ENCODE peak calls at places on chromosome 13, in four cellular contexts. A is uterus, Q is fibroblast of pulmonary artery, M is endothelial cell. L is an unnamed sample.

GRCh38 chr13:103187621-103188020 is 121.4 kb upstream of the SLC10A2 start:
- DNase-seq in A (no peak), Q (no peak), M (no peak), L (no peak)

GRCh38 chr13:39281539-39282150 is 243.4 kb downstream of the NHLRC3 start:
- DNase-seq in A (no peak), Q (peak), M (no peak), L (no peak)

GRCh38 chr13:109764474-109765292 is 21.7 kb downstream of the IRS2 start:
- DNase-seq in A (no peak), Q (no peak), M (no peak), L (peak)

GRCh38 chr13:45353895-45354294 is 12.9 kb upstream of the TPT1 start:
- DNase-seq in A (no peak), Q (no peak), M (no peak), L (no peak)

GRCh38 chr13:38979891-38980627 is 10.6 kb downstream of the STOML3 start:
- DNase-seq in A (peak), Q (peak), M (no peak), L (no peak)

GRCh38 chr13:23608704-23609413 is 38.6 kb downstream of the TNFRSF19 start:
- DNase-seq in A (peak), Q (no peak), M (peak), L (no peak)

GRCh38 chr13:69458013-69458412 is 649.6 kb upstream of the ATXN8OS start:
- DNase-seq in A (no peak), Q (no peak), M (no peak), L (no peak)

GRCh38 chr13:99018418-99019180 is 40.7 kb upstream of the DOCK9 start:
- DNase-seq in A (no peak), Q (peak), M (no peak), L (no peak)

GRCh38 chr13:109785141-109785891 is 1.1 kb downstream of the IRS2 start:
- DNase-seq in A (peak), Q (peak), M (peak), L (peak)

GRCh38 chr13:103961129-103961528 is 894.9 kb upstream of the SLC10A2 start:
- DNase-seq in A (no peak), Q (no peak), M (no peak), L (no peak)

GRCh38 chr13:86006317-86006716 is 207.1 kb upstream of the SLITRK6 start:
- DNase-seq in A (no peak), Q (no peak), M (no peak), L (no peak)

GRCh38 chr13:109672545-109672944 is 113.8 kb downstream of the IRS2 start:
- DNase-seq in A (no peak), Q (no peak), M (no peak), L (no peak)

GRCh38 chr13:35693142-35693784 is 216.8 kb upstream of the MAB21L1 start:
- DNase-seq in A (no peak), Q (no peak), M (no peak), L (no peak)

GRCh38 chr13:72839831-72840426 is 58.0 kb downstream of the PIBF1 start:
- DNase-seq in A (no peak), Q (peak), M (peak), L (peak)

GRCh38 chr13:50905256-50905655 is 4.3 kb upstream of the RNASEH2B start:
- DNase-seq in A (no peak), Q (no peak), M (no peak), L (no peak)

GRCh38 chr13:48235100-48235813 is 2.3 kb downstream of the ITM2B start:
- DNase-seq in A (no peak), Q (peak), M (peak), L (no peak)

GRCh38 chr13:46297338-46297737 is 85.6 kb downstream of the LRRC63 start:
- DNase-seq in A (no peak), Q (peak), M (no peak), L (no peak)

GRCh38 chr13:79462895-79463294 is 18.1 kb upstream of the NDFIP2 start:
- DNase-seq in A (no peak), Q (no peak), M (no peak), L (no peak)

GRCh38 chr13:100269837-100270236 is 180.9 kb downstream of the PCCA start:
- DNase-seq in A (peak), Q (peak), M (peak), L (no peak)

GRCh38 chr13:22447132-22447886 is 733.5 kb upstream of the SGCG start:
- DNase-seq in A (no peak), Q (no peak), M (no peak), L (no peak)

GRCh38 chr13:30376426-30377311 is 45.6 kb upstream of the UBE2L5 start:
- DNase-seq in A (no peak), Q (no peak), M (no peak), L (peak)

GRCh38 chr13:75294110-75294509 is 187.9 kb downstream of the TBC1D4 start:
- DNase-seq in A (no peak), Q (no peak), M (no peak), L (no peak)

GRCh38 chr13:59413121-59413520 is 750.6 kb downstream of the DIAPH3 start:
- DNase-seq in A (no peak), Q (no peak), M (no peak), L (no peak)

GRCh38 chr13:31207630-31208549 is 8.1 kb downstream of the B3GLCT start:
- DNase-seq in A (peak), Q (peak), M (no peak), L (no peak)

GRCh38 chr13:30334663-30335386 is 27.5 kb upstream of the KATNAL1 start:
- DNase-seq in A (no peak), Q (peak), M (peak), L (peak)

GRCh38 chr13:88919970-88920628 is 1248.9 kb downstream of the SLITRK5 start:
- DNase-seq in A (no peak), Q (no peak), M (no peak), L (peak)

GRCh38 chr13:51066091-51066831 is 44.8 kb downstream of the C13orf42 start:
- DNase-seq in A (no peak), Q (no peak), M (no peak), L (peak)

GRCh38 chr13:25902946-25903345 is 148.9 kb downstream of the SHISA2 start:
- DNase-seq in A (no peak), Q (no peak), M (no peak), L (peak)

GRCh38 chr13:104900186-104900817 is 1635.2 kb downstream of the EFNB2 start:
- DNase-seq in A (no peak), Q (peak), M (no peak), L (no peak)

GRCh38 chr13:114099191-114099590 is 33.2 kb downstream of the RASA3 start:
- DNase-seq in A (peak), Q (peak), M (no peak), L (no peak)

GRCh38 chr13:104132849-104133248 is 1066.6 kb upstream of the SLC10A2 start:
- DNase-seq in A (no peak), Q (no peak), M (no peak), L (no peak)

GRCh38 chr13:38636106-38636505 is 50.8 kb upstream of the FREM2 start:
- DNase-seq in A (no peak), Q (no peak), M (no peak), L (no peak)

GRCh38 chr13:83182845-83183244 is 699.4 kb downstream of the SLITRK1 start:
- DNase-seq in A (no peak), Q (no peak), M (no peak), L (no peak)

GRCh38 chr13:64130600-64130999 is 2715.0 kb upstream of the PCDH20 start:
- DNase-seq in A (no peak), Q (peak), M (no peak), L (no peak)

GRCh38 chr13:46119883-46120614 is 15.2 kb upstream of the CPB2 start:
- DNase-seq in A (peak), Q (peak), M (no peak), L (no peak)

GRCh38 chr13:105991622-105992254 is 543.7 kb downstream of the EFNB2 start:
- DNase-seq in A (no peak), Q (peak), M (no peak), L (no peak)

GRCh38 chr13:77674802-77675201 is 22.7 kb upstream of the SLAIN1 start:
- DNase-seq in A (no peak), Q (no peak), M (no peak), L (no peak)

GRCh38 chr13:95209109-95209508 is 92.1 kb downstream of the ABCC4 start:
- DNase-seq in A (no peak), Q (no peak), M (no peak), L (no peak)
- TF ChIP-seq CTCF in A (no peak), Q (no peak), M (no peak), L (no peak)

DNA sequence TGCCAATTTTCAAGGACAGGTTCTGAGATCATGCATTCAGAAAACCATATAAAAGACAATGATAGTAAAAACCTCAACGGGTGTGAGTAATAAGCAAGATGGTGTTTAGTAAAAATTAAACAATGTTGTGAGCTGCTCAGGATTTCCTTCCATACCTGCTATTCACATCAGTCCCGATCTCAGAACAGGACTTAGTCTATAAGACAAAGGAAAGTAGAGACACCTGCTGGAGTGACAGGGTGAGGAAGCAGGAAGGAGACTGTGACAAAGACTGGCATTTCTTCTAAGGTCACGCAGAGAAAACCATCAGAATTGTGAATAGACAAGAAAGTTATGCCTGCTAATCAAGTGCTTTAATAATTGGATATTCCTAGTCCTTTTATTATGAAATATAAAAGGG is 648.0 kb downstream of the DACH1 start:
- DNase-seq in A (no peak), Q (no peak), M (peak), L (no peak)
- TF ChIP-seq CTCF in A (no peak), Q (no peak), M (no peak), L (no peak)

DNA sequence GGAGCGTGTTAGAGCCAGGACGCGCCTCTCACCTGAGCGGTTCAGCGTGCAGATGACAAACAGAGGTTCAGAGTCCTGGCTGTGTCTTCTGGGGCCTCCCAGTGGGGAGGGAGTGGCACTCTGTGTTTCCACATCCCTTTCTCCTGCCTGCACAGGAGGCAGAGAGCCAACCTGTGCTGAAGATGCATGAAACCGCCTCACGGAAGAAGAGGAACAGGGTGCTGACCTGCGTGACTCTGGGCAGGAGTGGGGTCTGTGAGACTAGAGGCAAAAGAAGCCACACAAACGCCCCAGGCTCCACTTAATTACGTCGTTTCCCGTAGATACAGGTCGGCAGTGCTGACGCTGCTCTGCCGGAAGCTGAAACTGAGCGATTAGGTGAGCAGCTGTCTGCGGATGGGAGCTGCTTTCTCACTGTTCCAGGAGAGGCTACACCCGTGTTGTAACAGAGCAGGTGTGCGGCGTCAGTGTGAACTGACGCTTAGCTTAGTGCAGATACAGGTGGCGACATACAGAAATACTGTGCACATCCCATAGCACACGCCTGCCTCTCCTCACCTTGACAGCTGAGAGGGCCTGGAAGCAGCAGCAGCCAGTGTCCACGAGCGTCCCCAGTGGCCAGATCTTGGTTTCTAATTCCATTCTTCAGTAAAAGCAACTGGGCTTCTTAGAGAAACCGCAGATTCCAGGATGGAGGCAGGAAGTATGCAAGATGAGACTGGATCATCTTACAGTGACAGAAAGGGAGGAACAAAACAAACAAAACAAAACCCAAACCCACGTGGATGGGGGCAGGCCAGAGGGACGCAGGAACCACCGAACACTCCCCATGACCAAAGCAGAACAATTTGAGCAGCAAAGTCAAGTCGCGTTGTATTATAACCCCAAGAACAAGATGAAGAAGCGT is 37.7 kb upstream of the MCF2L start:
- DNase-seq in A (no peak), Q (peak), M (peak), L (no peak)
- TF ChIP-seq CTCF in A (peak), Q (peak), M (no peak), L (no peak)

GRCh38 chr13:41590122-41590521 is 132.8 kb downstream of the RGCC start:
- DNase-seq in A (no peak), Q (no peak), M (no peak), L (no peak)

GRCh38 chr13:41589434-41589833 is 132.1 kb downstream of the RGCC start:
- DNase-seq in A (no peak), Q (no peak), M (no peak), L (no peak)

GRCh38 chr13:41588899-41589298 is 131.5 kb downstream of the RGCC start:
- DNase-seq in A (no peak), Q (peak), M (no peak), L (peak)

GRCh38 chr13:41590643-41591042 is 133.3 kb downstream of the RGCC start:
- DNase-seq in A (no peak), Q (no peak), M (no peak), L (no peak)

DNA sequence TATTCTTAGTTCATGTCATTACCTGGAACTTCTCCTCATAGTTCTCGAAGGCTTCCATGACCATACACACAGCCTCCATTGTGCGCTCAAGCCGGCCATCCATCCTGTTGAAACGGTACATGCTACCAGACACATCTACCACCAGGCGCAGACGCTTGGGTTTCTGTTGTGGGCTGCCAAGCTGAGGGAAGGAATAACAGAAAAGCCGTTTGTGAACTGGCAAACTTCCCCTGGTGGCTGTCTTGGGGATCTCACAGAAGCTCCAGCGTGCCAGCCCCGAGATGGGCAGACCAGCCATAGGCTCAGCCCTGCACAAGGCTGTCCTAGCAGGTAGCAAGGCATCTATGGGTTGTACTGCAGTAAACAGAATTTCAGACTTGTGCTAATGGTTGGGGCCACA is 130.1 kb downstream of the RGCC start:
- DNase-seq in A (no peak), Q (no peak), M (peak), L (peak)
- TF ChIP-seq CTCF in A (no peak), Q (no peak), M (peak), L (peak)

GRCh38 chr13:110923086-110923485 is 8.2 kb upstream of the ANKRD10 start:
- DNase-seq in A (no peak), Q (no peak), M (no peak), L (no peak)

GRCh38 chr13:110922506-110922905 is 7.6 kb upstream of the ANKRD10 start:
- DNase-seq in A (no peak), Q (no peak), M (no peak), L (no peak)

GRCh38 chr13:110924639-110924934 is 9.7 kb upstream of the ANKRD10 start:
- DNase-seq in A (no peak), Q (no peak), M (no peak), L (no peak)

GRCh38 chr13:110923777-110924638 is 9.1 kb upstream of the ANKRD10 start:
- DNase-seq in A (no peak), Q (no peak), M (no peak), L (no peak)

DNA sequence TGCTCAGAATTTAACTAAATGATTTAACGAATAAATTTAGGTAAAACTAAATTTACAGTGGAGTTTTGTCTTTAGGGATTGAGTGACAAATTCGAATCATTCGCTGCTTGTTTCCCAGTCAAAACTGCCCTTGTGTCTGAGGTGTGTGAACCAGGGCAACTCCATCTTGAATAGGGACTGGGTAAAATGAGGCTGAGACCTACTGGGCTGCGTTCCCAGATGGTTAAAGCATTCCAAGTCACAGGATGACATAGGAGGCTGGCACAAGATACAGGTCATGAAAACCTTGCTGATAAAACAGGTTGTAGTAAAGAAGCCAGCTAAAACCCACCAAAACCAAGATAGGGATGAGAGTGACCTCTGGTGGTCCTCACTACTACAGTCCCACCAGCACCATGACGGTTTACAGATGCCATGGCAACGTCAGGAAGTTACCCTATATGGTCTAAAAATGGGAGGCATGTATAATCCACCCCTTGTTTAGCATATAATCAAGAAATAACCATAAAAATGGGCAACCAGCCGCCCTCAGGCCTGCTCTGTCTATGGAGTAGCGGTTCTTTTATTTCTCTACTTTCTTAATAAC is 10.2 kb upstream of the ANKRD10 start:
- DNase-seq in A (no peak), Q (peak), M (peak), L (peak)
- TF ChIP-seq CTCF in A (peak), Q (peak), M (peak), L (no peak)

DNA sequence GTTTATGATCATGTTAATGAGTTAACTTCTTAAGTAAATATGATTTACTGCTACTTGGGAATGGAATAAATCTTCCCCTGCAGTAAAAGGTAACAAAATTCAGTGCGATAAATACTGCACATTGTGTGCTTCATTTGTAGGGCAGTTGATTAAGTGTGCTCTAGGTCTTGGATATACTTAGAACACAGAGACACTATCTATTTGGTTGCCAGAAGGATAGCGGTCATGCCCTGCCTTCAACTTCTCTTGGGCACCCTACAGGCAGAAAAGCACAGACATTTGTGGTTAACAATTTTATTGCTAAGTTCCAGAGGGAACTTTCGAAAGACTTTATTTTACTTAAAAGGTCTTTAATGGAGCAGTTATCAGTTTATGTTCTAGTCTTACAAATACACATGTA is 605.8 kb downstream of the PCDH9 start:
- DNase-seq in A (no peak), Q (no peak), M (no peak), L (no peak)
- TF ChIP-seq CTCF in A (no peak), Q (no peak), M (no peak), L (no peak)

L was measured in activated CD8-positive, alpha-beta T cell treated with anti-CD3 and anti-CD28 coated beads for 36 hours.